ENCODE peak calls at places on chromosomes 12 and 14, in nine cellular contexts. One of them, this sample, is unnamed.
A peak's percentile ranks its signal among the peaks of the same experiment; 100 is the strongest.

GRCh38 chr12:91316825-91317224 is 134.2 kb upstream of the DCN start:
- DNase-seq in kidney: no peak
- DNase-seq in WERI-Rb-1: no peak
- DNase-seq in heart left ventricle: no peak
- DNase-seq in SK-N-SH: no peak
- DNase-seq in left lung: no peak
- DNase-seq in tibial nerve: no peak
- DNase-seq in astrocyte: peak; percentile 30
- DNase-seq in A549: no peak
- DNase-seq in this sample: no peak

GRCh38 chr12:124654666-124655316 is 87.4 kb upstream of the NCOR2 start:
- DNase-seq in kidney: peak; percentile 89
- DNase-seq in WERI-Rb-1: peak; percentile 57
- DNase-seq in heart left ventricle: peak; percentile 85
- DNase-seq in SK-N-SH: peak; percentile 90
- DNase-seq in left lung: peak; percentile 77
- DNase-seq in tibial nerve: no peak
- DNase-seq in astrocyte: no peak
- DNase-seq in A549: no peak
- DNase-seq in this sample: peak; percentile 80

GRCh38 chr12:84842406-84843013 is 70.1 kb downstream of the SLC6A15 start:
- DNase-seq in kidney: no peak
- DNase-seq in WERI-Rb-1: peak; percentile 12
- DNase-seq in heart left ventricle: no peak
- DNase-seq in SK-N-SH: peak; percentile 32
- DNase-seq in left lung: no peak
- DNase-seq in tibial nerve: no peak
- DNase-seq in astrocyte: peak; percentile 19
- DNase-seq in A549: peak; percentile 22
- DNase-seq in this sample: no peak

GRCh38 chr12:12333407-12333831 is 16.6 kb downstream of the MANSC1 start:
- DNase-seq in kidney: no peak
- DNase-seq in WERI-Rb-1: no peak
- DNase-seq in heart left ventricle: no peak
- DNase-seq in SK-N-SH: no peak
- DNase-seq in left lung: peak; percentile 45
- DNase-seq in tibial nerve: no peak
- DNase-seq in astrocyte: peak; percentile 98
- DNase-seq in A549: no peak
- DNase-seq in this sample: no peak

GRCh38 chr12:66119870-66120241 is 10.7 kb downstream of the LLPH start:
- DNase-seq in kidney: no peak
- DNase-seq in WERI-Rb-1: no peak
- DNase-seq in heart left ventricle: no peak
- DNase-seq in SK-N-SH: no peak
- DNase-seq in left lung: no peak
- DNase-seq in tibial nerve: no peak
- DNase-seq in astrocyte: no peak
- DNase-seq in A549: no peak
- DNase-seq in this sample: no peak

GRCh38 chr12:7101047-7101693 is 7.8 kb downstream of the C1RL start:
- DNase-seq in kidney: no peak
- DNase-seq in WERI-Rb-1: no peak
- DNase-seq in heart left ventricle: no peak
- DNase-seq in SK-N-SH: no peak
- DNase-seq in left lung: no peak
- DNase-seq in tibial nerve: no peak
- DNase-seq in astrocyte: no peak
- DNase-seq in A549: no peak
- DNase-seq in this sample: no peak

GRCh38 chr12:89863332-89863938 is 154.8 kb upstream of the ATP2B1 start:
- DNase-seq in kidney: no peak
- DNase-seq in WERI-Rb-1: no peak
- DNase-seq in heart left ventricle: no peak
- DNase-seq in SK-N-SH: no peak
- DNase-seq in left lung: no peak
- DNase-seq in tibial nerve: no peak
- DNase-seq in astrocyte: no peak
- DNase-seq in A549: no peak
- DNase-seq in this sample: no peak

GRCh38 chr12:113089839-113090238 is 33.3 kb downstream of the DTX1 start:
- DNase-seq in kidney: no peak
- DNase-seq in WERI-Rb-1: no peak
- DNase-seq in heart left ventricle: no peak
- DNase-seq in SK-N-SH: no peak
- DNase-seq in left lung: no peak
- DNase-seq in tibial nerve: no peak
- DNase-seq in astrocyte: no peak
- DNase-seq in A549: no peak
- DNase-seq in this sample: no peak

GRCh38 chr14:20873370-20874177 is 17.6 kb upstream of the RNASE3 start:
- DNase-seq in kidney: peak; percentile 92
- DNase-seq in WERI-Rb-1: peak; percentile 53
- DNase-seq in heart left ventricle: peak; percentile 93
- DNase-seq in SK-N-SH: peak; percentile 23
- DNase-seq in left lung: peak; percentile 88
- DNase-seq in tibial nerve: peak; percentile 70
- DNase-seq in astrocyte: peak; percentile 5
- DNase-seq in A549: peak; percentile 33
- DNase-seq in this sample: peak; percentile 88

GRCh38 chr14:63904724-63905123 is 51.9 kb downstream of the SYNE2 start:
- DNase-seq in kidney: no peak
- DNase-seq in WERI-Rb-1: no peak
- DNase-seq in heart left ventricle: no peak
- DNase-seq in SK-N-SH: no peak
- DNase-seq in left lung: no peak
- DNase-seq in tibial nerve: no peak
- DNase-seq in astrocyte: no peak
- DNase-seq in A549: no peak
- DNase-seq in this sample: no peak

GRCh38 chr12:15796493-15797141 is 7.4 kb upstream of the EPS8 start:
- DNase-seq in kidney: peak; percentile 44
- DNase-seq in WERI-Rb-1: no peak
- DNase-seq in heart left ventricle: no peak
- DNase-seq in SK-N-SH: no peak
- DNase-seq in left lung: no peak
- DNase-seq in tibial nerve: no peak
- DNase-seq in astrocyte: peak; percentile 61
- DNase-seq in A549: no peak
- DNase-seq in this sample: no peak
- TF ChIP-seq CTCF in kidney: no peak
- TF ChIP-seq CTCF in WERI-Rb-1: no peak
- TF ChIP-seq CTCF in heart left ventricle: no peak
- TF ChIP-seq CTCF in SK-N-SH: no peak
- TF ChIP-seq CTCF in left lung: no peak
- TF ChIP-seq CTCF in tibial nerve: no peak
- TF ChIP-seq CTCF in astrocyte: no peak
- TF ChIP-seq CTCF in A549: no peak
- TF ChIP-seq CTCF in this sample: no peak

DNA sequence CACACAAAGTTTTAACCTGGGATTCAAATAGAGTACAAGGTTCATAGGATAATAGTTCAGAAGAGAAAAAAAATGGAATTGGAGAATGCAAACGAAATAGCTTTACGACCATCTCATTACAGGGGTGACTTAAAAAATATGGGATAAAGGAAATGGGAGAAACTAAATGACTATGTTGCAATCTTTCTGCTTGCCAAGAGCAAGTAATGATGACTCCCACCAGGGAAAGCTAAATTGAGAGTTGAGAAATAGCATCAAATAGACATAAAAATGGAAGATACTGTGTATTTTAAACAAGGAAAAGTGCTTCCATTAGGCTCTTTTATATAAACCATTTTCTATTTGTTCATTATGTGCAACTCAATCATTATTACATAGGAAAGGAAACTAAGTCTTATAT is 155.7 kb upstream of the ATXN7L3B start:
- DNase-seq in kidney: no peak
- DNase-seq in WERI-Rb-1: no peak
- DNase-seq in heart left ventricle: no peak
- DNase-seq in SK-N-SH: no peak
- DNase-seq in left lung: no peak
- DNase-seq in tibial nerve: no peak
- DNase-seq in astrocyte: no peak
- DNase-seq in A549: no peak
- DNase-seq in this sample: no peak
- H3K27ac ChIP-seq in kidney: no peak overlapping the region
- H3K27ac ChIP-seq in WERI-Rb-1: no peak overlapping the region
- H3K27ac ChIP-seq in heart left ventricle: no peak overlapping the region
- H3K27ac ChIP-seq in SK-N-SH: no peak overlapping the region
- H3K27ac ChIP-seq in left lung: no peak overlapping the region
- H3K27ac ChIP-seq in tibial nerve: no peak overlapping the region
- H3K27ac ChIP-seq in astrocyte: no peak overlapping the region
- H3K27ac ChIP-seq in A549: no peak overlapping the region
- H3K27ac ChIP-seq in this sample: no peak overlapping the region

GRCh38 chr12:52278931-52279682 is 4.7 kb downstream of the KRT86 start:
- DNase-seq in kidney: peak; percentile 90
- DNase-seq in WERI-Rb-1: peak; percentile 74
- DNase-seq in heart left ventricle: peak; percentile 90
- DNase-seq in SK-N-SH: peak; percentile 92
- DNase-seq in left lung: peak; percentile 76
- DNase-seq in tibial nerve: peak; percentile 42
- DNase-seq in astrocyte: peak; percentile 30
- DNase-seq in A549: peak; percentile 87
- DNase-seq in this sample: peak; percentile 82
- H3K4me3 ChIP-seq in kidney: no peak overlapping the region
- H3K4me3 ChIP-seq in WERI-Rb-1: peak overlapping the region; percentile 33
- H3K4me3 ChIP-seq in heart left ventricle: no peak overlapping the region
- H3K4me3 ChIP-seq in SK-N-SH: peak overlapping the region; percentile 31
- H3K4me3 ChIP-seq in left lung: no peak overlapping the region
- H3K4me3 ChIP-seq in tibial nerve: no peak overlapping the region
- H3K4me3 ChIP-seq in astrocyte: peak overlapping the region; percentile 37
- H3K4me3 ChIP-seq in A549: peak overlapping the region; percentile 33
- H3K4me3 ChIP-seq in this sample: no peak overlapping the region

GRCh38 chr12:38892090-38892786 is 13.2 kb downstream of the CPNE8 start:
- DNase-seq in kidney: no peak
- DNase-seq in WERI-Rb-1: no peak
- DNase-seq in heart left ventricle: no peak
- DNase-seq in SK-N-SH: no peak
- DNase-seq in left lung: no peak
- DNase-seq in tibial nerve: no peak
- DNase-seq in astrocyte: peak; percentile 35
- DNase-seq in A549: peak; percentile 54
- DNase-seq in this sample: no peak
- TF ChIP-seq CTCF in kidney: no peak
- TF ChIP-seq CTCF in WERI-Rb-1: no peak
- TF ChIP-seq CTCF in heart left ventricle: no peak
- TF ChIP-seq CTCF in SK-N-SH: no peak
- TF ChIP-seq CTCF in left lung: no peak
- TF ChIP-seq CTCF in tibial nerve: no peak
- TF ChIP-seq CTCF in astrocyte: no peak
- TF ChIP-seq CTCF in A549: no peak
- TF ChIP-seq CTCF in this sample: no peak

GRCh38 chr12:10901427-10901826 is 7.9 kb downstream of the TAS2R13 start:
- DNase-seq in kidney: no peak
- DNase-seq in WERI-Rb-1: no peak
- DNase-seq in heart left ventricle: no peak
- DNase-seq in SK-N-SH: no peak
- DNase-seq in left lung: no peak
- DNase-seq in tibial nerve: no peak
- DNase-seq in astrocyte: no peak
- DNase-seq in A549: no peak
- DNase-seq in this sample: no peak
- H3K27ac ChIP-seq in kidney: no peak overlapping the region
- H3K27ac ChIP-seq in WERI-Rb-1: no peak overlapping the region
- H3K27ac ChIP-seq in heart left ventricle: no peak overlapping the region
- H3K27ac ChIP-seq in SK-N-SH: no peak overlapping the region
- H3K27ac ChIP-seq in left lung: no peak overlapping the region
- H3K27ac ChIP-seq in tibial nerve: no peak overlapping the region
- H3K27ac ChIP-seq in astrocyte: no peak overlapping the region
- H3K27ac ChIP-seq in A549: no peak overlapping the region
- H3K27ac ChIP-seq in this sample: no peak overlapping the region

GRCh38 chr14:100308112-100308792 is 2.0 kb upstream of the SLC25A29 start:
- DNase-seq in kidney: no peak
- DNase-seq in WERI-Rb-1: no peak
- DNase-seq in heart left ventricle: no peak
- DNase-seq in SK-N-SH: no peak
- DNase-seq in left lung: no peak
- DNase-seq in tibial nerve: no peak
- DNase-seq in astrocyte: no peak
- DNase-seq in A549: peak; percentile 30
- DNase-seq in this sample: no peak
- H3K4me3 ChIP-seq in kidney: no peak overlapping the region
- H3K4me3 ChIP-seq in WERI-Rb-1: no peak overlapping the region
- H3K4me3 ChIP-seq in heart left ventricle: no peak overlapping the region
- H3K4me3 ChIP-seq in SK-N-SH: peak overlapping the region; percentile 90
- H3K4me3 ChIP-seq in left lung: no peak overlapping the region
- H3K4me3 ChIP-seq in tibial nerve: no peak overlapping the region
- H3K4me3 ChIP-seq in astrocyte: no peak overlapping the region
- H3K4me3 ChIP-seq in A549: no peak overlapping the region
- H3K4me3 ChIP-seq in this sample: no peak overlapping the region

DNA sequence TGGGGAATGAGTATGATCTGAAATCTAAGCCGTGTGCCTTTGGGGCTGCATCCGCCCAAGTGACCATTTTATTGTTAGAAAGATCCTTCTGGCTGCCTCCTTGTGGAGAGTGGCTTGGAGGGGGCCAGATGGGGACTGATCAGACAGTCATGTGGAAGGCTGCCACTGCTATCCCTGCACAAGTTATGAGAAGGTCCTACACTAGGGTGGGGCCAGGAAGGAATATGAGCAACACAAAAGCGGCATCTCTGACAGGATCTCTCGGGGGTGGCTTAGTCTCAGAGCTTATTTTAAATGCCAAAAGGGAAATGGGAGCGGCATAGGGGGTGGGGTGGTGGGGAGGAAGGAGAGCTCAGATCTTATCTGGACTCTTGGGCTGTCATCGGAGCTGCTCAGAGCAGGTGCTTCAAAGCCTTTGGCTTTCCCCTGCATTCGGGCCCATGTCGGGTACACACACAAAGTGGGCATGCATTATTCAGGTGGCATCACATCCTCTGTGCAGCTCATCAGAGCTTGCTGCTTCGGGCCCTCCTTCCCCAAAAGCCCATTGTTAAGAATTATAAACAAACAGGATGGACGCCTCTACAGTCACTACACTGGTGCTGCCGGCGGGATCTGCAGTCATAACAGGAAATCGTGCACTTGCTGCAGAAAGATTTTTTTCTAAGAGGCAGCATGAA is 805.4 kb downstream of the VRK1 start:
- DNase-seq in kidney: peak; percentile 57
- DNase-seq in WERI-Rb-1: no peak
- DNase-seq in heart left ventricle: peak; percentile 65
- DNase-seq in SK-N-SH: no peak
- DNase-seq in left lung: no peak
- DNase-seq in tibial nerve: no peak
- DNase-seq in astrocyte: no peak
- DNase-seq in A549: no peak
- DNase-seq in this sample: no peak
- TF ChIP-seq CTCF in kidney: no peak
- TF ChIP-seq CTCF in WERI-Rb-1: no peak
- TF ChIP-seq CTCF in heart left ventricle: no peak
- TF ChIP-seq CTCF in SK-N-SH: no peak
- TF ChIP-seq CTCF in left lung: no peak
- TF ChIP-seq CTCF in tibial nerve: no peak
- TF ChIP-seq CTCF in astrocyte: no peak
- TF ChIP-seq CTCF in A549: no peak
- TF ChIP-seq CTCF in this sample: no peak

DNA sequence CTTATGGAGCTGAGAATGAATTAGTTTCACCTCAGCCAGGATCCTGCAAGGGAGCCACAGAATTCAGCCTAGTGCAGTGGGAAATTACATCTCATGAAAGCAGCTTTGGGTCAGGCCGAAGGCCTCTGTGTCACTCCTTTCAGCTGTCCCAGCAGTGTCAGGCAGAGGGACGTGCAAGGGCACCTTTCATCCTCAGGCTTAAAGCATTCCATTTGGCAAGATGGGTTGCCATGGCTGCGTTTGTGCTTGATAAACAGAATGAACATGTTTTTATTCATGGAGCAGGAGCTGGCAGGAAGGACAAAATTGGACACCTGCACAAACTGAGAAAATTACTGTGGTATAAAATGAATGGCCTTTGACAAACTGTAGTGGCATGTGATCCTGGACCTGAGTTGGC is 29.4 kb downstream of the ACAD10 start:
- DNase-seq in kidney: no peak
- DNase-seq in WERI-Rb-1: no peak
- DNase-seq in heart left ventricle: peak; percentile 62
- DNase-seq in SK-N-SH: no peak
- DNase-seq in left lung: no peak
- DNase-seq in tibial nerve: no peak
- DNase-seq in astrocyte: peak; percentile 1
- DNase-seq in A549: no peak
- DNase-seq in this sample: peak; percentile 47
- H3K27ac ChIP-seq in kidney: no peak overlapping the region
- H3K27ac ChIP-seq in WERI-Rb-1: no peak overlapping the region
- H3K27ac ChIP-seq in heart left ventricle: peak overlapping the region; percentile 90
- H3K27ac ChIP-seq in SK-N-SH: no peak overlapping the region
- H3K27ac ChIP-seq in left lung: no peak overlapping the region
- H3K27ac ChIP-seq in tibial nerve: no peak overlapping the region
- H3K27ac ChIP-seq in astrocyte: no peak overlapping the region
- H3K27ac ChIP-seq in A549: no peak overlapping the region
- H3K27ac ChIP-seq in this sample: peak overlapping the region; percentile 88

This sample was measured in heart right ventricle.